ENCODE peak calls at places on chromosomes 6 and 20, in nine cellular contexts. X is body of pancreas; Z is ovary; E is stimulated activated naive CD8-positive, alpha-beta T cell treated with anti-CD3 and anti-CD28 coated beads, Interleukin-15, amount 100 ng/mL, for 72 hours; S is effector CD4-positive, alpha-beta T cell; T is spleen; L is left colon; M is B cell; U is memory B cell. R is an unnamed sample.

GRCh38 chr6:33692078-33692759 is 19.3 kb downstream of the UQCC2 start:
- DNase-seq in L (no peak), T (no peak), Z (peak; percentile 62), E (no peak), M (no peak), S (no peak), X (no peak), U (no peak), R (peak; percentile 50)

GRCh38 chr20:42549496-42549895 is 640.2 kb downstream of the PTPRT start:
- DNase-seq in E (no peak), Z (no peak), T (no peak), X (no peak), M (no peak), S (no peak), U (no peak), L (no peak), R (no peak)

GRCh38 chr6:19991176-19991575 is 154.0 kb downstream of the ID4 start:
- DNase-seq in S (no peak), Z (no peak), L (no peak), U (no peak), X (no peak), M (no peak), T (no peak), E (no peak), R (no peak)

GRCh38 chr6:24924956-24925355 is 10.8 kb downstream of the RIPOR2 start:
- DNase-seq in X (no peak), S (no peak), Z (no peak), E (no peak), M (no peak), T (no peak), U (no peak), L (no peak), R (no peak)

GRCh38 chr6:140043357-140043756 is 668.9 kb upstream of the CITED2 start:
- DNase-seq in E (no peak), Z (no peak), U (no peak), X (no peak), T (no peak), S (no peak), L (no peak), M (no peak), R (no peak)

GRCh38 chr6:45930419-45931059 is 85.1 kb downstream of the CLIC5 start:
- DNase-seq in U (peak; percentile 58), L (peak; percentile 71), E (peak; percentile 57), S (peak; percentile 33), M (peak; percentile 59), Z (peak; percentile 53), X (peak; percentile 67), T (peak; percentile 80), R (no peak)

GRCh38 chr6:49923826-49924225 is 40.1 kb downstream of the DEFB114 start:
- DNase-seq in Z (no peak), E (no peak), U (no peak), S (no peak), L (no peak), M (no peak), X (no peak), T (no peak), R (no peak)

GRCh38 chr6:4664117-4664626 is 112.0 kb upstream of the CDYL start:
- DNase-seq in T (no peak), L (peak; percentile 15), M (no peak), Z (peak; percentile 76), E (no peak), X (peak; percentile 20), U (no peak), S (no peak), R (no peak)

GRCh38 chr6:36596359-36596758 is 2.2 kb downstream of the SRSF3 start:
- DNase-seq in S (no peak), Z (no peak), U (no peak), M (no peak), E (no peak), L (no peak), T (no peak), X (no peak), R (no peak)

GRCh38 chr20:64137598-64138031 is 26.6 kb upstream of the MYT1 start:
- DNase-seq in E (no peak), S (no peak), M (no peak), T (peak; percentile 57), X (no peak), L (no peak), Z (no peak), U (no peak), R (peak; percentile 76)

GRCh38 chr6:15663057-15663638 is 320 bp upstream of the DTNBP1 start:
- DNase-seq in M (no peak), X (no peak), S (no peak), T (no peak), U (peak; percentile 23), L (no peak), Z (no peak), E (no peak), R (no peak)

GRCh38 chr6:27517928-27518787 is 45.3 kb upstream of the ZNF184 start:
- DNase-seq in L (peak; percentile 35), E (no peak), M (peak; percentile 26), S (no peak), Z (no peak), T (no peak), X (no peak), U (no peak), R (no peak)

GRCh38 chr6:106315765-106316375 is 9.7 kb downstream of the ATG5 start:
- DNase-seq in M (no peak), Z (no peak), T (no peak), X (no peak), L (no peak), U (no peak), E (no peak), S (no peak), R (no peak)

GRCh38 chr6:13470240-13471140 is 16.9 kb downstream of the GFOD1 start:
- DNase-seq in U (no peak), E (no peak), T (no peak), Z (no peak), S (no peak), X (no peak), M (no peak), L (no peak), R (no peak)

GRCh38 chr20:60993647-60994046 is 258.4 kb upstream of the CDH4 start:
- DNase-seq in T (no peak), M (no peak), Z (no peak), X (no peak), S (no peak), E (no peak), U (no peak), L (no peak), R (no peak)

GRCh38 chr6:125746019-125746414 is 3.4 kb upstream of the HEY2 start:
- DNase-seq in S (no peak), U (no peak), E (no peak), M (no peak), T (no peak), L (no peak), Z (no peak), X (no peak), R (no peak)

GRCh38 chr6:127997472-127998164 is 96.8 kb upstream of the THEMIS start:
- DNase-seq in S (no peak), X (no peak), M (no peak), Z (no peak), L (no peak), T (no peak), U (no peak), E (no peak), R (no peak)

GRCh38 chr6:683742-684440 is 9.0 kb downstream of the EXOC2 start:
- DNase-seq in S (no peak), U (no peak), Z (no peak), E (peak; percentile 45), M (no peak), T (no peak), L (no peak), X (no peak), R (no peak)

GRCh38 chr6:24329022-24329421 is 28.8 kb downstream of the DCDC2 start:
- DNase-seq in M (no peak), S (no peak), Z (no peak), E (no peak), L (no peak), X (no peak), T (no peak), U (no peak), R (no peak)

GRCh38 chr20:44137210-44137781 is 49.7 kb downstream of the JPH2 start:
- DNase-seq in M (no peak), E (no peak), Z (peak; percentile 29), X (no peak), T (no peak), U (no peak), L (peak; percentile 20), S (no peak), R (no peak)

GRCh38 chr20:4017051-4017702 is 1.8 kb upstream of the RNF24 start:
- DNase-seq in E (no peak), Z (no peak), M (no peak), X (no peak), U (no peak), T (no peak), L (no peak), S (no peak), R (no peak)

GRCh38 chr6:38339914-38340313 is 299.8 kb downstream of the BTBD9 start:
- DNase-seq in U (no peak), L (no peak), T (no peak), X (no peak), S (no peak), Z (no peak), M (no peak), E (no peak), R (no peak)

GRCh38 chr6:158041788-158042187 is 60.1 kb downstream of the SYNJ2 start:
- DNase-seq in S (no peak), L (no peak), T (no peak), X (no peak), M (no peak), E (no peak), U (no peak), Z (no peak), R (no peak)

GRCh38 chr6:166615059-166615770 is 11.8 kb downstream of the RPS6KA2 start:
- DNase-seq in E (no peak), T (no peak), X (no peak), Z (peak; percentile 69), L (no peak), U (no peak), S (no peak), M (no peak), R (no peak)

GRCh38 chr20:20210327-20210726 is 157.6 kb upstream of the INSM1 start:
- DNase-seq in L (no peak), M (no peak), U (no peak), E (no peak), X (no peak), S (no peak), T (no peak), Z (no peak), R (no peak)

GRCh38 chr20:3168079-3168828 is 5.1 kb downstream of the LZTS3 start:
- DNase-seq in X (peak; percentile 74), T (peak; percentile 41), E (no peak), Z (no peak), M (peak; percentile 40), U (no peak), L (peak; percentile 59), S (no peak), R (no peak)

GRCh38 chr6:21026576-21027273 is 492.5 kb downstream of the CDKAL1 start:
- DNase-seq in M (no peak), Z (no peak), S (no peak), L (no peak), E (no peak), X (no peak), T (no peak), U (no peak), R (no peak)

GRCh38 chr6:35900448-35900847 is 20.4 kb downstream of the SRPK1 start:
- DNase-seq in X (no peak), L (no peak), E (no peak), Z (no peak), T (no peak), M (no peak), U (no peak), S (no peak), R (no peak)

GRCh38 chr6:39357998-39358686 is 35.6 kb upstream of the KCNK16 start:
- DNase-seq in Z (peak; percentile 41), M (no peak), L (peak; percentile 35), U (no peak), E (no peak), X (peak; percentile 50), T (peak; percentile 35), S (no peak), R (no peak)

GRCh38 chr6:152552616-152553209 is 84.4 kb downstream of the SYNE1 start:
- DNase-seq in L (peak; percentile 11), T (peak; percentile 85), X (peak; percentile 64), U (no peak), Z (peak; percentile 79), M (peak; percentile 16), S (peak; percentile 3), E (peak; percentile 13), R (no peak)

GRCh38 chr6:40714576-40715500 is 127.7 kb upstream of the LRFN2 start:
- DNase-seq in E (no peak), M (no peak), T (no peak), X (no peak), Z (no peak), U (no peak), L (peak; percentile 42), S (no peak), R (no peak)

R was measured in RWPE2.